ENCODE peak calls at places on chromosomes 16 and 17, in six cellular contexts. W, L, N, U, J and B are unnamed samples.

GRCh38 chr16:70605284-70605659 is 41.1 kb upstream of the IL34 start:
- DNase-seq in W (no peak), L (no peak), N (no peak), U (no peak), J (no peak), B (no peak)

GRCh38 chr17:56786989-56787482 is 46.7 kb downstream of the C17orf67 start:
- DNase-seq in W (no peak), L (peak; percentile 81), N (no peak), U (peak; percentile 90), J (peak; percentile 27), B (no peak)

GRCh38 chr17:32350662-32351418 is 883 bp downstream of the ZNF207 start:
- DNase-seq in W (no peak), L (peak; percentile 52), N (no peak), U (peak; percentile 39), J (no peak), B (no peak)

GRCh38 chr16:83355570-83356218 is 452.1 kb upstream of the HSBP1 start:
- DNase-seq in W (no peak), L (no peak), N (no peak), U (no peak), J (no peak), B (no peak)

GRCh38 chr17:1829189-1829578 is 518 bp downstream of the SMYD4 start:
- DNase-seq in W (no peak), L (peak; percentile 13), N (no peak), U (no peak), J (no peak), B (peak; percentile 20)

GRCh38 chr17:32285286-32285685 is 19.7 kb downstream of the RHBDL3 start:
- DNase-seq in W (no peak), L (no peak), N (no peak), U (no peak), J (no peak), B (no peak)

GRCh38 chr16:11481987-11482386 is 104.7 kb downstream of the LITAF start:
- DNase-seq in W (no peak), L (peak; percentile 36), N (no peak), U (no peak), J (no peak), B (no peak)

GRCh38 chr16:66416136-66416535 is 11.0 kb upstream of the BEAN1 start:
- DNase-seq in W (no peak), L (no peak), N (no peak), U (no peak), J (no peak), B (no peak)

GRCh38 chr16:49795513-49795912 is 60.4 kb downstream of the ZNF423 start:
- DNase-seq in W (no peak), L (no peak), N (no peak), U (no peak), J (no peak), B (no peak)

GRCh38 chr17:73494096-73494954 is 149.9 kb downstream of the SDK2 start:
- DNase-seq in W (no peak), L (no peak), N (no peak), U (no peak), J (no peak), B (no peak)

GRCh38 chr16:15046692-15047376 is 9.0 kb downstream of the NTAN1 start:
- DNase-seq in W (no peak), L (no peak), N (no peak), U (no peak), J (no peak), B (no peak)

GRCh38 chr17:40062347-40063033 is at the start of gene THRA:
- DNase-seq in W (peak; percentile 70), L (peak; percentile 75), N (peak; percentile 83), U (peak; percentile 32), J (peak; percentile 68), B (peak; percentile 57)

GRCh38 chr17:43695968-43696865 is 34.5 kb upstream of the MEOX1 start:
- DNase-seq in W (no peak), L (peak; percentile 70), N (peak; percentile 54), U (no peak), J (no peak), B (no peak)

GRCh38 chr16:56669005-56669839 is at the start of gene MT1H:
- DNase-seq in W (no peak), L (no peak), N (no peak), U (no peak), J (no peak), B (no peak)

GRCh38 chr17:37358098-37358829 is 17.5 kb upstream of the C17orf78 start:
- DNase-seq in W (peak; percentile 22), L (peak; percentile 45), N (peak; percentile 23), U (peak; percentile 13), J (peak; percentile 82), B (peak; percentile 69)